ENCODE peak calls at places on chromosomes 6 and 20, in ten cellular contexts. One of them, this sample, is unnamed.

GRCh38 chr6:106927531-106928398 is 46.8 kb downstream of the CD24 start:
- DNase-seq in fibroblast of lung: peak; percentile 22
- DNase-seq in brain microvascular endothelial cell: peak; percentile 43
- DNase-seq in endothelial cell: peak; percentile 76
- DNase-seq in CD8-positive, alpha-beta T cell: no peak
- DNase-seq in tibial artery: no peak
- DNase-seq in RWPE2: no peak
- DNase-seq in H9: peak; percentile 71
- DNase-seq in left ventricle myocardium inferior: peak; percentile 16
- DNase-seq in GM20000: peak; percentile 25
- DNase-seq in this sample: peak; percentile 62

GRCh38 chr20:59455392-59456341 is 148.7 kb upstream of the PHACTR3 start:
- DNase-seq in fibroblast of lung: peak; percentile 8
- DNase-seq in tibial artery: no peak
- DNase-seq in GM20000: peak; percentile 38
- DNase-seq in H9: no peak
- DNase-seq in endothelial cell: peak; percentile 32
- DNase-seq in left ventricle myocardium inferior: peak; percentile 32
- DNase-seq in brain microvascular endothelial cell: no peak
- DNase-seq in RWPE2: peak; percentile 65
- DNase-seq in CD8-positive, alpha-beta T cell: no peak
- DNase-seq in this sample: peak; percentile 48

GRCh38 chr6:53410508-53411258 is 61.9 kb upstream of the ELOVL5 start:
- DNase-seq in GM20000: peak; percentile 63
- DNase-seq in CD8-positive, alpha-beta T cell: peak; percentile 72
- DNase-seq in left ventricle myocardium inferior: peak; percentile 42
- DNase-seq in brain microvascular endothelial cell: peak; percentile 32
- DNase-seq in H9: peak; percentile 48
- DNase-seq in endothelial cell: peak; percentile 25
- DNase-seq in fibroblast of lung: peak; percentile 54
- DNase-seq in RWPE2: no peak
- DNase-seq in tibial artery: peak; percentile 32
- DNase-seq in this sample: no peak

GRCh38 chr6:17012421-17013225 is 89.2 kb upstream of the STMND1 start:
- DNase-seq in H9: peak; percentile 72
- DNase-seq in left ventricle myocardium inferior: no peak
- DNase-seq in fibroblast of lung: peak; percentile 61
- DNase-seq in endothelial cell: peak; percentile 26
- DNase-seq in brain microvascular endothelial cell: peak; percentile 82
- DNase-seq in GM20000: no peak
- DNase-seq in RWPE2: no peak
- DNase-seq in tibial artery: no peak
- DNase-seq in CD8-positive, alpha-beta T cell: no peak
- DNase-seq in this sample: no peak

GRCh38 chr6:24844061-24844460 is 45.3 kb upstream of the ARMH2 start:
- DNase-seq in H9: no peak
- DNase-seq in fibroblast of lung: no peak
- DNase-seq in CD8-positive, alpha-beta T cell: no peak
- DNase-seq in GM20000: no peak
- DNase-seq in RWPE2: no peak
- DNase-seq in endothelial cell: no peak
- DNase-seq in tibial artery: no peak
- DNase-seq in brain microvascular endothelial cell: no peak
- DNase-seq in left ventricle myocardium inferior: no peak
- DNase-seq in this sample: no peak

GRCh38 chr20:10172998-10173655 is 45.5 kb upstream of the SNAP25 start:
- DNase-seq in RWPE2: no peak
- DNase-seq in brain microvascular endothelial cell: no peak
- DNase-seq in GM20000: no peak
- DNase-seq in tibial artery: no peak
- DNase-seq in left ventricle myocardium inferior: no peak
- DNase-seq in fibroblast of lung: no peak
- DNase-seq in H9: no peak
- DNase-seq in CD8-positive, alpha-beta T cell: no peak
- DNase-seq in endothelial cell: no peak
- DNase-seq in this sample: no peak

GRCh38 chr6:155186052-155186658 is 77.7 kb upstream of the CLDN20 start:
- DNase-seq in brain microvascular endothelial cell: no peak
- DNase-seq in H9: peak; percentile 41
- DNase-seq in GM20000: no peak
- DNase-seq in fibroblast of lung: no peak
- DNase-seq in RWPE2: no peak
- DNase-seq in CD8-positive, alpha-beta T cell: no peak
- DNase-seq in endothelial cell: no peak
- DNase-seq in left ventricle myocardium inferior: no peak
- DNase-seq in tibial artery: no peak
- DNase-seq in this sample: no peak

GRCh38 chr6:21213492-21213891 is 380.1 kb upstream of the SOX4 start:
- DNase-seq in endothelial cell: no peak
- DNase-seq in left ventricle myocardium inferior: no peak
- DNase-seq in CD8-positive, alpha-beta T cell: no peak
- DNase-seq in H9: no peak
- DNase-seq in fibroblast of lung: no peak
- DNase-seq in GM20000: peak; percentile 54
- DNase-seq in brain microvascular endothelial cell: no peak
- DNase-seq in tibial artery: no peak
- DNase-seq in RWPE2: no peak
- DNase-seq in this sample: no peak

GRCh38 chr20:33680681-33681080 is 5.5 kb downstream of the E2F1 start:
- DNase-seq in RWPE2: no peak
- DNase-seq in brain microvascular endothelial cell: no peak
- DNase-seq in GM20000: no peak
- DNase-seq in left ventricle myocardium inferior: no peak
- DNase-seq in tibial artery: no peak
- DNase-seq in H9: no peak
- DNase-seq in CD8-positive, alpha-beta T cell: no peak
- DNase-seq in endothelial cell: no peak
- DNase-seq in fibroblast of lung: peak; percentile 48
- DNase-seq in this sample: no peak

DNA sequence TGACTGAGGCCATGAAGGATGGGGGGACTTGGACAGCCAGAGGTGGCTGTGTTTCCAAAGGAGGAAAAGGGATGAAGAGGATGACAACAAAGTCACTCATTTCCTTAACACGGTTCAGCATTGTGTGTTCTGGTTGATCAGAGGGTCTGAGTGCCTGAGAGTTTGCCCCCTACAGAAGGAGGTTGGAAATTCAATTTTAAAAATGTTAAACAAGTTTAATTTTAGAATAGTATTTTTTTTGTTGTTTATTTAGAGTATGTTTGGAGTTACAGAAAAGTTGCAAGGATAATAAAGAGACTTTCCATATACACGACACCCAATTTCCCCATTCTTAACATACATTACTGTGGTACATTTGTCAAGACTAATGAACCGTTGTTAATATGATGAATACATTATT is 10.3 kb upstream of the VAPB start:
- DNase-seq in RWPE2: no peak
- DNase-seq in H9: no peak
- DNase-seq in tibial artery: no peak
- DNase-seq in CD8-positive, alpha-beta T cell: no peak
- DNase-seq in GM20000: no peak
- DNase-seq in fibroblast of lung: no peak
- DNase-seq in left ventricle myocardium inferior: no peak
- DNase-seq in endothelial cell: no peak
- DNase-seq in brain microvascular endothelial cell: no peak
- DNase-seq in this sample: no peak
- TF ChIP-seq CTCF in RWPE2: peak; percentile 38
- TF ChIP-seq CTCF in H9: peak; percentile 36
- TF ChIP-seq CTCF in tibial artery: no peak
- TF ChIP-seq CTCF in CD8-positive, alpha-beta T cell: no peak
- TF ChIP-seq CTCF in GM20000: no peak
- TF ChIP-seq CTCF in fibroblast of lung: peak; percentile 33
- TF ChIP-seq CTCF in left ventricle myocardium inferior: no peak
- TF ChIP-seq CTCF in endothelial cell: peak; percentile 36
- TF ChIP-seq CTCF in brain microvascular endothelial cell: peak; percentile 42
- TF ChIP-seq CTCF in this sample: no peak

DNA sequence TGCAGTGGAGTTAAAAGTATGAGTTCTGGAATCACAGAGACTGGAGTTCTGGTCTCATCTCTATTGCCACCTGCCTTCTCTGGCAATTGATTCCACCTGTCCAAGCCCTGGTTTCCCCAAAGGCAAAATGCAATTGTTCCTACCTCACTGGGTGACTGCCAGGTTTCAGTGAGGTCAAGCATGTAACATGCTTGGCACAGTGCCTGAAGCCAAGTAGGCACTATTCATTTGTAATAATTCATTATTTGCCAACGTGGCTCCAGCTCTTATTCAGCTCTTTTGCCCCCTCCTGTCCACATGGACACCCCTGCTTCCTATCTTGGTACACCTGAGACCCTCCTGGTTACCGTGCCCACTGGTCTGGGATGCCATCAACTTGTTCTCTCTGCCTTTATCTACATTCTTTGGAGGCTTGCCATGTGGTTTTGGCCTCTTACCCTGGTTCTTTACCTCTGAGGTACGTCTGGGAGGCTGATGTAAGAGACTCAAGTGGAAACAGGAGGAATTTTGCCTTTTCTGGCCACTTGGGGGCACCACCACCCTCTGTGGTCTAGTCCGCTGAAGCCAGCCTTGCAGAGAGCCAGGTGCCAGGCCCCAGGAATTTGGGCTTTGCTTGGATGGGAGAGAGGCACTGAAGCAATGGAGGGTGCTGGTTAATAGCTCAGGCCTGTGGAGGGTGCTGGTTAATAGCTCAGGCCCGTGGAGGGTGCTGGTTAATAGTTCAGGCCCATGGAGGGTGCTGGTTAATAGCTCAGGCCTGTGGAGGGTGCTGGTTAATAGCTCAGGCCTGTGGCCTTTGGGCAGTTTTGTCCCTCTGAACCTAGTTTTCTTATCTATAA is 1.7 kb downstream of the KCNK15 start:
- DNase-seq in H9: peak; percentile 89
- DNase-seq in fibroblast of lung: peak; percentile 71
- DNase-seq in left ventricle myocardium inferior: peak; percentile 67
- DNase-seq in GM20000: peak; percentile 86
- DNase-seq in RWPE2: peak; percentile 97
- DNase-seq in tibial artery: peak; percentile 86
- DNase-seq in brain microvascular endothelial cell: peak; percentile 73
- DNase-seq in CD8-positive, alpha-beta T cell: peak; percentile 65
- DNase-seq in endothelial cell: peak; percentile 82
- DNase-seq in this sample: no peak
- TF ChIP-seq CTCF in H9: peak; percentile 80
- TF ChIP-seq CTCF in fibroblast of lung: peak; percentile 77
- TF ChIP-seq CTCF in left ventricle myocardium inferior: peak; percentile 80
- TF ChIP-seq CTCF in GM20000: peak; percentile 57
- TF ChIP-seq CTCF in RWPE2: peak; percentile 100
- TF ChIP-seq CTCF in tibial artery: peak; percentile 70
- TF ChIP-seq CTCF in brain microvascular endothelial cell: peak; percentile 87
- TF ChIP-seq CTCF in CD8-positive, alpha-beta T cell: peak; percentile 47
- TF ChIP-seq CTCF in endothelial cell: peak; percentile 65
- TF ChIP-seq CTCF in this sample: peak; percentile 72

GRCh38 chr20:21643417-21643816 is 62.0 kb upstream of the PAX1 start:
- DNase-seq in brain microvascular endothelial cell: no peak
- DNase-seq in fibroblast of lung: no peak
- DNase-seq in left ventricle myocardium inferior: no peak
- DNase-seq in GM20000: no peak
- DNase-seq in RWPE2: no peak
- DNase-seq in endothelial cell: no peak
- DNase-seq in CD8-positive, alpha-beta T cell: no peak
- DNase-seq in H9: no peak
- DNase-seq in tibial artery: no peak
- DNase-seq in this sample: no peak

DNA sequence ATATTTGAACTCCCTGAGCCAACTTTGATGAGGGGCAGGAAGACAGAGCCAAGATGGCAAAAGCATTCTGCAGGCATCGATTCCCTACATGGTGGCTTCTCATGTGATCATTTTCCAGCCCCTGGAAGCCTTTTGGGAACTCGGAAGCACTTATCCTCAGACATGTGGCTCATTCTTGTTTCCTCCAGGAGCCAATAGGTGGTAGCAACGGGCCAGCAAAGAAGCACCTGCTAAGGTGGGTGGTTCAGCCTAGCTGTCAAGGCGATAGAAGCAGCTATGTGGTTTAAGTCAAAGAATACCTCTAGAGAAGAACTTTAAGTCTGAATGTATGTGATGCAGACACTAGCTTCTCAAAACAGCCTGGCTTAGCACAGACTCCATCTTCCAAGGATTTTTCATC is 64.9 kb upstream of the PAX1 start:
- DNase-seq in tibial artery: no peak
- DNase-seq in fibroblast of lung: no peak
- DNase-seq in H9: peak; percentile 69
- DNase-seq in left ventricle myocardium inferior: no peak
- DNase-seq in CD8-positive, alpha-beta T cell: no peak
- DNase-seq in brain microvascular endothelial cell: no peak
- DNase-seq in endothelial cell: peak; percentile 17
- DNase-seq in GM20000: no peak
- DNase-seq in RWPE2: no peak
- DNase-seq in this sample: no peak
- TF ChIP-seq CTCF in tibial artery: no peak
- TF ChIP-seq CTCF in fibroblast of lung: no peak
- TF ChIP-seq CTCF in H9: peak; percentile 77
- TF ChIP-seq CTCF in left ventricle myocardium inferior: no peak
- TF ChIP-seq CTCF in CD8-positive, alpha-beta T cell: no peak
- TF ChIP-seq CTCF in brain microvascular endothelial cell: no peak
- TF ChIP-seq CTCF in endothelial cell: no peak
- TF ChIP-seq CTCF in GM20000: no peak
- TF ChIP-seq CTCF in RWPE2: peak; percentile 54
- TF ChIP-seq CTCF in this sample: no peak

GRCh38 chr6:39342692-39343460 is 20.4 kb upstream of the KCNK16 start:
- DNase-seq in H9: no peak
- DNase-seq in RWPE2: no peak
- DNase-seq in CD8-positive, alpha-beta T cell: no peak
- DNase-seq in tibial artery: no peak
- DNase-seq in GM20000: peak; percentile 37
- DNase-seq in fibroblast of lung: peak; percentile 4
- DNase-seq in left ventricle myocardium inferior: no peak
- DNase-seq in endothelial cell: no peak
- DNase-seq in brain microvascular endothelial cell: no peak
- DNase-seq in this sample: no peak
- TF ChIP-seq CTCF in H9: no peak
- TF ChIP-seq CTCF in RWPE2: no peak
- TF ChIP-seq CTCF in CD8-positive, alpha-beta T cell: no peak
- TF ChIP-seq CTCF in tibial artery: no peak
- TF ChIP-seq CTCF in GM20000: no peak
- TF ChIP-seq CTCF in fibroblast of lung: no peak
- TF ChIP-seq CTCF in left ventricle myocardium inferior: no peak
- TF ChIP-seq CTCF in endothelial cell: no peak
- TF ChIP-seq CTCF in brain microvascular endothelial cell: no peak
- TF ChIP-seq CTCF in this sample: no peak

DNA sequence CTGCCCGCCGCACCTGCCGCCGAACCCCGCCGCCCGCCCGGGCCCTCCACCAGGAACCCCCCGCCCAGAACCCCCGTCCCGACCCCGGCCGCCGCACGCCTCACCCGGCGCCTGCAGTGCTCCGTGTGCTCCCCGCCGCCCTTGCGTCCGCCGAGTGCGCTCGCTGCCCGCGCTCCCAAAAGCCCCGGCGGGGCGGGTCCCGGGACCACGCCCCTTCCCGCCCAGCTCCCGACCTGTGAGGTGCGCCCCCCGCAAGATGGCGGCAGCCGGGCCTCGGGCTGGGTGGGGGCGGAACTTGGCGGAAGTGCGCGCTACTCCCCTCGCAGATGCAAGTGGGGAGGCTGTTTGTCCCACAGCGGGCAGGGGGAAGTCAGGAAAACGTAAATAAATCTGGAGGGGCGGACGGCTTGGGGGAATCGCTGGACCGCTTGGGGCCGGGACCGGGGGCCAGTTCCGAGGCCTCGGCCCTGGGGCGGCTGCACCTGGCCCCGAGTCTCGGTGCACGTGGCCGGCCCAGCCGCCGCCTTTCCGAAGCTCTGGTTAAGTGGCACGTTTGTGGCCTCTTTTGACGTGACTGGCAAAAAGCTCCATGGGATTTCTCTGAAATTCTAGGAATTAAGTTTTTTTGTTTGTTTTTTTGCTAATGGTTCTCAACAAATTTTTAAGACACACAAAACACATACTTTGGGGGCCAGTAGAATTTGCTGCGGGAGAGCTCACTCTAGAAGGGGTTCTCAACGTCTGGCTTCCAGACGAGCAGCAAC is at the start of gene EZR:
- DNase-seq in fibroblast of lung: peak; percentile 59
- DNase-seq in RWPE2: peak; percentile 78
- DNase-seq in GM20000: peak; percentile 97
- DNase-seq in CD8-positive, alpha-beta T cell: peak; percentile 89
- DNase-seq in H9: peak; percentile 89
- DNase-seq in left ventricle myocardium inferior: peak; percentile 82
- DNase-seq in tibial artery: peak; percentile 51
- DNase-seq in endothelial cell: peak; percentile 73
- DNase-seq in brain microvascular endothelial cell: peak; percentile 18
- DNase-seq in this sample: peak; percentile 69
- TF ChIP-seq CTCF in fibroblast of lung: no peak
- TF ChIP-seq CTCF in RWPE2: no peak
- TF ChIP-seq CTCF in GM20000: no peak
- TF ChIP-seq CTCF in CD8-positive, alpha-beta T cell: no peak
- TF ChIP-seq CTCF in H9: no peak
- TF ChIP-seq CTCF in left ventricle myocardium inferior: peak; percentile 15
- TF ChIP-seq CTCF in tibial artery: no peak
- TF ChIP-seq CTCF in endothelial cell: no peak
- TF ChIP-seq CTCF in brain microvascular endothelial cell: no peak
- TF ChIP-seq CTCF in this sample: no peak